ENCODE peak calls at places on chromosomes 4 and X, in five cellular contexts. W, M, O, U and S are unnamed samples.

GRCh38 chr4:3781193-3781886 is 15.2 kb downstream of the ADRA2C start:
- DNase-seq in W (no peak), M (no peak), O (no peak), U (no peak), S (no peak)

GRCh38 chr4:113978561-113979156 is 788 bp downstream of the ARSJ start:
- DNase-seq in W (no peak), M (peak; percentile 56), O (no peak), U (no peak), S (peak; percentile 53)

GRCh38 chr4:7970031-7970946 is 30.6 kb upstream of the AFAP1 start:
- DNase-seq in W (peak; percentile 41), M (no peak), O (no peak), U (peak; percentile 36), S (no peak)

GRCh38 chr4:164892018-164892417 is 15.0 kb downstream of the APELA start:
- DNase-seq in W (no peak), M (no peak), O (no peak), U (no peak), S (no peak)

GRCh38 chr4:83504544-83504943 is 19.6 kb upstream of the ABRAXAS1 start:
- DNase-seq in W (peak; percentile 33), M (no peak), O (no peak), U (no peak), S (no peak)

GRCh38 chrX:30593435-30594200 is 16.1 kb upstream of the TASL start:
- DNase-seq in W (no peak), M (peak; percentile 28), O (no peak), U (no peak), S (no peak)

GRCh38 chrX:104284407-104285000 is 29.8 kb upstream of the ESX1 start:
- DNase-seq in W (no peak), M (no peak), O (no peak), U (no peak), S (no peak)

GRCh38 chrX:14095702-14096101 is 66.0 kb upstream of the GEMIN8 start:
- DNase-seq in W (peak; percentile 28), M (peak; percentile 50), O (no peak), U (peak; percentile 1), S (peak; percentile 43)

GRCh38 chr4:124427095-124427767 is 285.3 kb downstream of the ANKRD50 start:
- DNase-seq in W (no peak), M (no peak), O (no peak), U (no peak), S (no peak)

GRCh38 chr4:173913496-173913895 is 370.0 kb downstream of the FBXO8 start:
- DNase-seq in W (no peak), M (no peak), O (no peak), U (no peak), S (no peak)

GRCh38 chrX:109826954-109827708 is 94.1 kb upstream of the ACSL4 start:
- DNase-seq in W (no peak), M (no peak), O (no peak), U (no peak), S (no peak)

GRCh38 chr4:94714761-94715160 is 43.0 kb upstream of the BMPR1B start:
- DNase-seq in W (no peak), M (no peak), O (no peak), U (no peak), S (no peak)

GRCh38 chrX:25523574-25523973 is 507.8 kb upstream of the ARX start:
- DNase-seq in W (no peak), M (peak; percentile 45), O (no peak), U (no peak), S (peak; percentile 31)

GRCh38 chrX:136464589-136464988 is 23.2 kb upstream of the BRS3 start:
- DNase-seq in W (no peak), M (no peak), O (no peak), U (no peak), S (no peak)

GRCh38 chr4:147877308-147877771 is 145.5 kb downstream of the ARHGAP10 start:
- DNase-seq in W (no peak), M (no peak), O (no peak), U (no peak), S (no peak)

GRCh38 chr4:26242451-26242850 is 78.4 kb upstream of the RBPJ start:
- DNase-seq in W (no peak), M (no peak), O (no peak), U (no peak), S (no peak)